ENCODE peak calls at places on chromosomes 2 and 18, in four cellular contexts. One of them, this sample, is unnamed.

GRCh38 chr18:59379772-59380530 is 20.9 kb upstream of the LMAN1 start:
- DNase-seq in WTC11: no peak
- DNase-seq in K562: no peak
- DNase-seq in HepG2: no peak
- DNase-seq in this sample: no peak

GRCh38 chr2:127614731-127615130 is 31.2 kb upstream of the GPR17 start:
- DNase-seq in WTC11: no peak
- DNase-seq in K562: no peak
- DNase-seq in HepG2: no peak
- DNase-seq in this sample: no peak

GRCh38 chr2:204177977-204178522 is 241.5 kb downstream of the ICOS start:
- DNase-seq in WTC11: peak; percentile 74
- DNase-seq in K562: peak; percentile 35
- DNase-seq in HepG2: peak; percentile 35
- DNase-seq in this sample: peak; percentile 16

GRCh38 chr18:5894613-5895299 is 566 bp downstream of the TMEM200C start:
- DNase-seq in WTC11: peak; percentile 51
- DNase-seq in K562: no peak
- DNase-seq in HepG2: no peak
- DNase-seq in this sample: no peak

GRCh38 chr2:125566422-125566821 is 1089.5 kb upstream of the GYPC start:
- DNase-seq in WTC11: no peak
- DNase-seq in K562: no peak
- DNase-seq in HepG2: no peak
- DNase-seq in this sample: no peak

GRCh38 chr18:10023853-10024638 is 110.2 kb downstream of the VAPA start:
- DNase-seq in WTC11: no peak
- DNase-seq in K562: no peak
- DNase-seq in HepG2: no peak
- DNase-seq in this sample: no peak

GRCh38 chr18:57853864-57854263 is 50.7 kb upstream of the ATP8B1 start:
- DNase-seq in WTC11: no peak
- DNase-seq in K562: no peak
- DNase-seq in HepG2: no peak
- DNase-seq in this sample: no peak

GRCh38 chr2:162312853-162313252 is 5.6 kb downstream of the IFIH1 start:
- DNase-seq in WTC11: no peak
- DNase-seq in K562: no peak
- DNase-seq in HepG2: no peak
- DNase-seq in this sample: no peak

GRCh38 chr2:44244135-44244871 is 31.0 kb upstream of the SLC3A1 start:
- DNase-seq in WTC11: peak; percentile 41
- DNase-seq in K562: peak; percentile 74
- DNase-seq in HepG2: peak; percentile 77
- DNase-seq in this sample: peak; percentile 84

DNA sequence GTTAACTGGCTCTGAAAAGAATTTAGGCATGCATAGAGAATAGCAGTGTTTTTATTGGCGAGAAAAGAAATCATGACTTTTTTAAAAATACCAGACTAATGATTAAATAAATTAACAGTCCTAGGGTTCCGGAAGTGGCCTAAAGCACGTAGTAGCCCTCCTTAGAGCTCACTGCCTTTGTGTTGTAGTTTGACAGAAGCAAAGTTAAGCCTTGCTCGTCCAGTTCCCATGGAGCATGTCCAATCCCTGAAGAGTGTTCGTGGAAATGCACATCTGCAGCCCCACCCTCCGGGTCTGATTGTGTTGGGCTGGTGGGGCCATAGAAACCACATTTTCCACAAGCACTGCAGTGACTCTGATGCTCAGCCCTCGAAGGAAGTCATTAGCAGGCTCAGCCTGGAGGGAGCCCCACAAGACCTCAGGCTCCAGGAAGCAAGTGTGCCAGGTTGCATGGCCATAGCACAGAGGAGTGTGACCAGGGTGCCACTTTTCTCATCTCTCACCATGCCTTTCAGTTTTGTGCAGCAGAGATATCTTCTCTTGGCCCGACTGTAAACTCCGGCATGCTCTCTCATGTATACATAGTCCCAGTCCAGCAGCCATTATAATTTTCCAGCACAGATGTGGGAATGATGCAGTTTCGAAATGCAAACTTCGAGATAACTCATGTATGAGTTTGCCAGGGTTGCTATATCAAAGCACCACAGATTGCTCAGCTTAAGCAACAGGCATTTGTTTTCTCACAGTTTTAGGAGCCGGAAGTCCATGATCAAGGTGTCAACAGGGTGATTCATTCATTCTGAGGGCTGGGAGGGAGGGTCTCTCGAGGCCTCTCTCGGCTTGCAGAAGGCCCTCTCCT is 188.5 kb upstream of the SH3BP4 start:
- DNase-seq in WTC11: no peak
- DNase-seq in K562: no peak
- DNase-seq in HepG2: peak; percentile 86
- DNase-seq in this sample: no peak
- TF ChIP-seq HMGXB4 in WTC11: no peak
- TF ChIP-seq HMGXB4 in K562: no peak
- TF ChIP-seq HMGXB4 in HepG2: no peak
- TF ChIP-seq HMGXB4 in this sample: no peak

GRCh38 chr2:238863231-238863630 is 15.3 kb downstream of the TWIST2 start:
- DNase-seq in WTC11: no peak
- DNase-seq in K562: no peak
- DNase-seq in HepG2: no peak
- DNase-seq in this sample: no peak

GRCh38 chr2:238860966-238861730 is 13.3 kb downstream of the TWIST2 start:
- DNase-seq in WTC11: no peak
- DNase-seq in K562: no peak
- DNase-seq in HepG2: no peak
- DNase-seq in this sample: no peak

GRCh38 chr2:238863749-238864206 is 15.9 kb downstream of the TWIST2 start:
- DNase-seq in WTC11: no peak
- DNase-seq in K562: no peak
- DNase-seq in HepG2: no peak
- DNase-seq in this sample: peak; percentile 19

GRCh38 chr2:238861766-238862315 is 14.0 kb downstream of the TWIST2 start:
- DNase-seq in WTC11: no peak
- DNase-seq in K562: no peak
- DNase-seq in HepG2: no peak
- DNase-seq in this sample: no peak

GRCh38 chr2:238862701-238863100 is 14.8 kb downstream of the TWIST2 start:
- DNase-seq in WTC11: no peak
- DNase-seq in K562: no peak
- DNase-seq in HepG2: no peak
- DNase-seq in this sample: no peak
- TF ChIP-seq HMGXB4 in WTC11: no peak
- TF ChIP-seq HMGXB4 in K562: no peak
- TF ChIP-seq HMGXB4 in HepG2: no peak
- TF ChIP-seq HMGXB4 in this sample: no peak

GRCh38 chr2:9889812-9890261 is 46.6 kb downstream of the TAF1B start:
- DNase-seq in WTC11: no peak
- DNase-seq in K562: no peak
- DNase-seq in HepG2: peak; percentile 92
- DNase-seq in this sample: no peak

GRCh38 chr2:9896216-9896615 is 52.9 kb downstream of the TAF1B start:
- DNase-seq in WTC11: no peak
- DNase-seq in K562: no peak
- DNase-seq in HepG2: peak; percentile 67
- DNase-seq in this sample: no peak

GRCh38 chr2:9887513-9887912 is 44.2 kb downstream of the TAF1B start:
- DNase-seq in WTC11: no peak
- DNase-seq in K562: no peak
- DNase-seq in HepG2: no peak
- DNase-seq in this sample: no peak

GRCh38 chr2:9895669-9896068 is 52.4 kb downstream of the TAF1B start:
- DNase-seq in WTC11: no peak
- DNase-seq in K562: no peak
- DNase-seq in HepG2: peak; percentile 58
- DNase-seq in this sample: no peak

DNA sequence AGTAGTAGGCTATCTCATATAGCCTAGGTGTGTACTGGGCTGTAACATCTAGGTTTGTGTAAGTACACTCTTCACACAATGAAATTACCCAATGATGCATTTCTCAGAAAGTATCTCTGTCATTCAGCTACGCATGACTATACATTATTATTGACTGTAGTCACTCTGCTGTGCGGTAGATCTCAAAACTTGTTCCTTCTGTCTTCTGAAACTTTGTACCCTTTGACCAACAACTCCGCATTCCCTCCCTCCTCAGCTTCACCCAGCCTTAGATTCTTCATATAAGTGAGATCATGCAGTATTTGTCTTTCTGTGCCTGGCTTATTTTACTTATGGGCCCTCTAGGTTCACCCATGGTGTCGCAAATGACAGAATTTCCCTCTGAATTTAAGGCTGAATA is 49.0 kb downstream of the TAF1B start:
- DNase-seq in WTC11: no peak
- DNase-seq in K562: no peak
- DNase-seq in HepG2: no peak
- DNase-seq in this sample: no peak
- TF ChIP-seq HMGXB4 in WTC11: no peak
- TF ChIP-seq HMGXB4 in K562: no peak
- TF ChIP-seq HMGXB4 in HepG2: no peak
- TF ChIP-seq HMGXB4 in this sample: no peak

DNA sequence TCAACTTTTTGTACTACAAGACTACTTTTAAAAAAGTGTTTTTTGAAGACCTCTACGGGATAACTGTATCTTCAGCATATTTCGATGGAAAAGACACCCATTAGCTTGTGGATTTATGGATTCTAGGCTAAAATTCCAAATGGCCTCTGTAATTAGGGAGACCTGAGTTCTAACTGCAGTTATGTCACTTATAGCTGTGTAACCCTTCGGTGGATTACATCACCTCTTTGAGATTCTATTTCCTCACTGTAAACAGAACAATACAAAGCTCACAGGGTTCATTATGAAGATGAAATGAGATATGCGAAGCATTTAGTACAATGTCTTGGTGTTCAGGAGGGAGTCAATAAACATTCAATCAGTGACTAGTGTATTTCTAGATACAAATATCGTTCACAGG is 24.2 kb downstream of the LMAN2L start:
- DNase-seq in WTC11: no peak
- DNase-seq in K562: no peak
- DNase-seq in HepG2: peak; percentile 80
- DNase-seq in this sample: no peak
- TF ChIP-seq HMGXB4 in WTC11: no peak
- TF ChIP-seq HMGXB4 in K562: no peak
- TF ChIP-seq HMGXB4 in HepG2: no peak
- TF ChIP-seq HMGXB4 in this sample: no peak

DNA sequence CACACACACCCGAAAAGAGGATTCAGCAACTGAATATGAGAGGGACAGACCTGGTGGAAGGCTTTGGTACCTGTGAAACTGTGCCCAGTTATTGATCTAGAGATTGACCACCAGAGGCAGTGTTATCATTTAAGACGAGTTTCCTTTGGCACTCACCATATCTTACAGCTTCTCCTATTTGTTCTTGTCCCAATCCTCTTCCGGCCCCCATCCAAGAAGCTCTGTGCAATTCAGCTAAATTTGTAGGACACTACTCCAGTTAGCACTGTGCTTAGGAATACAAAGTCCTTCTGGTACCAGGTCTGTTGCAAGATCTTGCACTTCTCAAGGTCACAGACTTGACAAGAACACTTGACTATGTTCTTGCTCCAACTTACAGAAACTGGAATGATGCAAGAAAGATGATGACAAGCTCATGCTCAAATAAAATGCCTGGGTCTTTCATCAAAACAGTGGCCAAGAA is 177.7 kb downstream of the TMEM247 start:
- DNase-seq in WTC11: no peak
- DNase-seq in K562: peak; percentile 30
- DNase-seq in HepG2: peak; percentile 49
- DNase-seq in this sample: peak; percentile 62
- TF ChIP-seq HMGXB4 in WTC11: no peak
- TF ChIP-seq HMGXB4 in K562: no peak
- TF ChIP-seq HMGXB4 in HepG2: no peak
- TF ChIP-seq HMGXB4 in this sample: no peak

GRCh38 chr18:457533-457932 is 43.0 kb downstream of the COLEC12 start:
- DNase-seq in WTC11: no peak
- DNase-seq in K562: no peak
- DNase-seq in HepG2: no peak
- DNase-seq in this sample: no peak

GRCh38 chr18:457120-457519 is 43.4 kb downstream of the COLEC12 start:
- DNase-seq in WTC11: no peak
- DNase-seq in K562: no peak
- DNase-seq in HepG2: no peak
- DNase-seq in this sample: no peak

GRCh38 chr18:453399-453798 is 47.1 kb downstream of the COLEC12 start:
- DNase-seq in WTC11: no peak
- DNase-seq in K562: no peak
- DNase-seq in HepG2: no peak
- DNase-seq in this sample: no peak

GRCh38 chr18:458016-458415 is 42.5 kb downstream of the COLEC12 start:
- DNase-seq in WTC11: no peak
- DNase-seq in K562: no peak
- DNase-seq in HepG2: no peak
- DNase-seq in this sample: no peak

DNA sequence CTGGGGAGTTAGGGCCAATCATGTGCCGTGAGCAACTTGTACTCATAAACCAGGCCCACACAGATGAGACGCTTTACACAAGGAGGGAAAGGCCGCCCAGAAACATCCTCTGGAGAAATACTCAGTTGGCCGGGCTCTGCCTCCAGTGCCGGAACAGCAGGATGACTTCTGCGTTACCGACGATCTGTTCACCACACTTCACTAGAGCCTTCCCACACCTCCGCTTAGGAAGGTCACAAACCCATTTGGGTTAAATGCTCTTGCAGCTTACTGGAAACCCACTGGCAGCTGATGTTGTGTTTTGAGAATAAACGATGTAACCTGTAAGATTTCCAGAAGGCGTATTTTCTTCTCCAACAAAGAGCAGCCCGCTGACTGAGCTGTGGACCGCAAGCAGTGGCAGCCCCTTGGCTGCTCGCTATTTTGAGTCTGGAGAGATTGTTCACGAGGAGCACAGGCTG is 44.1 kb downstream of the COLEC12 start:
- DNase-seq in WTC11: no peak
- DNase-seq in K562: no peak
- DNase-seq in HepG2: no peak
- DNase-seq in this sample: no peak
- TF ChIP-seq HMGXB4 in WTC11: no peak
- TF ChIP-seq HMGXB4 in K562: no peak
- TF ChIP-seq HMGXB4 in HepG2: no peak
- TF ChIP-seq HMGXB4 in this sample: no peak

GRCh38 chr2:241315879-241316700 is at the start of gene SEPTIN2:
- DNase-seq in WTC11: no peak
- DNase-seq in K562: no peak
- DNase-seq in HepG2: peak; percentile 53
- DNase-seq in this sample: peak; percentile 76
- TF ChIP-seq HMGXB4 in WTC11: no peak
- TF ChIP-seq HMGXB4 in K562: no peak
- TF ChIP-seq HMGXB4 in HepG2: no peak
- TF ChIP-seq HMGXB4 in this sample: no peak

GRCh38 chr18:75025573-75025972 is 183.4 kb downstream of the PTGR3 start:
- DNase-seq in WTC11: no peak
- DNase-seq in K562: no peak
- DNase-seq in HepG2: no peak
- DNase-seq in this sample: no peak

GRCh38 chr18:75029456-75029855 is 179.5 kb downstream of the PTGR3 start:
- DNase-seq in WTC11: no peak
- DNase-seq in K562: no peak
- DNase-seq in HepG2: no peak
- DNase-seq in this sample: no peak

GRCh38 chr18:75023473-75023872 is 185.5 kb downstream of the PTGR3 start:
- DNase-seq in WTC11: no peak
- DNase-seq in K562: no peak
- DNase-seq in HepG2: no peak
- DNase-seq in this sample: no peak
- TF ChIP-seq HMGXB4 in WTC11: no peak
- TF ChIP-seq HMGXB4 in K562: no peak
- TF ChIP-seq HMGXB4 in HepG2: no peak
- TF ChIP-seq HMGXB4 in this sample: no peak

GRCh38 chr2:180829261-180829660 is 151.1 kb upstream of the UBE2E3 start:
- DNase-seq in WTC11: no peak
- DNase-seq in K562: no peak
- DNase-seq in HepG2: no peak
- DNase-seq in this sample: peak; percentile 6
- TF ChIP-seq HMGXB4 in WTC11: no peak
- TF ChIP-seq HMGXB4 in K562: no peak
- TF ChIP-seq HMGXB4 in HepG2: no peak
- TF ChIP-seq HMGXB4 in this sample: no peak